ENCODE peak calls at places on chromosomes 16 and 17, in six cellular contexts. V is MCF 10A, O is H7, P is GM12892, M is psoas muscle, J is NCI-H446 treated with DMSO at 0.1 percent for 48 hours. A is an unnamed sample.

GRCh38 chr17:16975266-16975651 is 3.3 kb upstream of the TNFRSF13B start:
- DNase-seq in V (no peak), O (no peak), P (no peak), M (no peak), J (no peak), A (no peak)

GRCh38 chr17:18961634-18962493 is 9.9 kb downstream of the SLC5A10 start:
- DNase-seq in V (no peak), O (peak; percentile 43), P (peak; percentile 41), M (no peak), J (no peak), A (peak; percentile 1)

GRCh38 chr17:76150712-76151622 is 9.9 kb upstream of the FOXJ1 start:
- DNase-seq in V (no peak), O (no peak), P (no peak), M (no peak), J (no peak), A (no peak)

GRCh38 chr17:66915204-66915611 is 49.3 kb upstream of the CACNG4 start:
- DNase-seq in V (peak; percentile 71), O (peak; percentile 72), P (no peak), M (no peak), J (no peak), A (peak; percentile 55)

GRCh38 chr16:89375021-89375420 is 115.3 kb downstream of the ANKRD11 start:
- DNase-seq in V (no peak), O (no peak), P (no peak), M (no peak), J (no peak), A (no peak)

GRCh38 chr17:32928527-32929287 is 754 bp downstream of the TMEM98 start:
- DNase-seq in V (no peak), O (no peak), P (no peak), M (no peak), J (no peak), A (no peak)

GRCh38 chr17:71349908-71350600 is 770.8 kb upstream of the SOX9 start:
- DNase-seq in V (no peak), O (no peak), P (no peak), M (no peak), J (no peak), A (no peak)

GRCh38 chr16:54110582-54110981 is 176.0 kb downstream of the IRX3 start:
- DNase-seq in V (no peak), O (no peak), P (no peak), M (no peak), J (no peak), A (no peak)

GRCh38 chr16:1158456-1159324 is 5.8 kb downstream of the CACNA1H start:
- DNase-seq in V (no peak), O (peak; percentile 72), P (no peak), M (peak; percentile 64), J (no peak), A (no peak)

GRCh38 chr16:70740919-70741778 is 55.3 kb upstream of the MTSS2 start:
- DNase-seq in V (no peak), O (no peak), P (no peak), M (no peak), J (no peak), A (no peak)

GRCh38 chr17:9987779-9988585 is 82.9 kb upstream of the RCVRN start:
- DNase-seq in V (peak; percentile 38), O (peak; percentile 86), P (peak; percentile 40), M (peak; percentile 47), J (no peak), A (peak; percentile 23)

A was measured in 8988T.